ENCODE peak calls at places on chromosomes 16 and 17, in four cellular contexts. C is breast epithelium, B is thoracic aorta, T is neural progenitor cell. X is an unnamed sample.
A peak's percentile ranks its signal among the peaks of the same experiment; 100 is the strongest.

GRCh38 chr16:84498859-84499620 is 5.4 kb downstream of the MEAK7 start:
- DNase-seq in C (no peak), B (no peak), T (no peak), X (no peak)

GRCh38 chr17:50505731-50506130 is 2.5 kb upstream of the MYCBPAP start:
- DNase-seq in C (no peak), B (no peak), T (no peak), X (no peak)

GRCh38 chr17:38797091-38797490 is 2.3 kb downstream of the PIP4K2B start:
- DNase-seq in C (no peak), B (no peak), T (no peak), X (no peak)

GRCh38 chr17:2071421-2072281 is 16.7 kb downstream of the HIC1 start:
- DNase-seq in C (no peak), B (no peak), T (no peak), X (no peak)

GRCh38 chr17:45299311-45299710 is 17.5 kb downstream of the MAP3K14 start:
- DNase-seq in C (no peak), B (no peak), T (peak; percentile 29), X (no peak)

GRCh38 chr16:11359370-11359769 is 14.1 kb downstream of the RMI2 start:
- DNase-seq in C (peak; percentile 82), B (no peak), T (no peak), X (no peak)

GRCh38 chr17:16442141-16442540 is 26.8 kb downstream of the TRPV2 start:
- DNase-seq in C (no peak), B (no peak), T (peak; percentile 23), X (no peak)

GRCh38 chr17:57670769-57671545 is 74.1 kb downstream of the CCDC182 start:
- DNase-seq in C (no peak), B (no peak), T (no peak), X (peak; percentile 78)

GRCh38 chr16:86157616-86158247 is 258.8 kb downstream of the IRF8 start:
- DNase-seq in C (no peak), B (no peak), T (no peak), X (no peak)

GRCh38 chr17:81706232-81706611 is 3.1 kb downstream of the MRPL12 start:
- DNase-seq in C (no peak), B (no peak), T (no peak), X (no peak)

GRCh38 chr16:53433930-53434435 is 288 bp upstream of the RBL2 start:
- DNase-seq in C (no peak), B (no peak), T (no peak), X (no peak)

GRCh38 chr16:2233872-2234812 is 2.1 kb upstream of the DNASE1L2 start:
- DNase-seq in C (no peak), B (no peak), T (no peak), X (no peak)

GRCh38 chr16:85327731-85328664 is 215.7 kb upstream of the CIBAR2 start:
- DNase-seq in C (no peak), B (no peak), T (peak; percentile 96), X (no peak)

GRCh38 chr17:2250140-2251095 is 53.2 kb downstream of the SMG6 start:
- DNase-seq in C (no peak), B (no peak), T (no peak), X (no peak)

GRCh38 chr17:59890720-59891119 is 2.0 kb downstream of the TUBD1 start:
- DNase-seq in C (no peak), B (no peak), T (no peak), X (no peak)

GRCh38 chr16:12975766-12976165 is 74.4 kb downstream of the SHISA9 start:
- DNase-seq in C (no peak), B (no peak), T (no peak), X (no peak)

GRCh38 chr17:48997103-48997826 is at the start of gene IGF2BP1:
- DNase-seq in C (no peak), B (no peak), T (peak; percentile 93), X (no peak)

DNA sequence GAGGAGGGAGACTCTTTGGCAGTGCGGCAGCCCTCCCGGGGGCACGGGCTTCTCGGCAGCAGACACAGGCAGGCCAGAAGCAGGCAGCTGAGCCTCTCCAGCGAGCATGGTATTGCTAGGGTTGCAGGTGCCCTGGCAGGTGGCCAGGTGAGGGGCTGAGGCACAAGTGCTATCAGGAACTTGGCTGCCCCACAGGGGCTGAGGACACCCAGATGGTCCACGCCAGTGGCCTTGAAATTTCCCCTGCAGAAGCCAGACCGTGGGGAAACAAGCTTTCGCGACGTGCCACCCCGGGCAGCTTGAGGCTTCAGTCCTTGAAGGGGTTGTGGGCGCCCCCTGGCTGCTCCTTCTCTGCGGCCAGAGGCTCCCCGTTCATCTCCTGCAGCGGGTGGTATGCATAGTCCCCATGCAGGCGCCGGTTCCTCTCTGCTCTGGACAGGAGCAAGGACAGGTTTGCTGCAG is 8.5 kb downstream of the NAGPA start:
- DNase-seq in C (no peak), B (no peak), T (peak; percentile 86), X (no peak)
- TF ChIP-seq CTCF in C (no peak), B (no peak), T (peak; percentile 69), X (no peak)

DNA sequence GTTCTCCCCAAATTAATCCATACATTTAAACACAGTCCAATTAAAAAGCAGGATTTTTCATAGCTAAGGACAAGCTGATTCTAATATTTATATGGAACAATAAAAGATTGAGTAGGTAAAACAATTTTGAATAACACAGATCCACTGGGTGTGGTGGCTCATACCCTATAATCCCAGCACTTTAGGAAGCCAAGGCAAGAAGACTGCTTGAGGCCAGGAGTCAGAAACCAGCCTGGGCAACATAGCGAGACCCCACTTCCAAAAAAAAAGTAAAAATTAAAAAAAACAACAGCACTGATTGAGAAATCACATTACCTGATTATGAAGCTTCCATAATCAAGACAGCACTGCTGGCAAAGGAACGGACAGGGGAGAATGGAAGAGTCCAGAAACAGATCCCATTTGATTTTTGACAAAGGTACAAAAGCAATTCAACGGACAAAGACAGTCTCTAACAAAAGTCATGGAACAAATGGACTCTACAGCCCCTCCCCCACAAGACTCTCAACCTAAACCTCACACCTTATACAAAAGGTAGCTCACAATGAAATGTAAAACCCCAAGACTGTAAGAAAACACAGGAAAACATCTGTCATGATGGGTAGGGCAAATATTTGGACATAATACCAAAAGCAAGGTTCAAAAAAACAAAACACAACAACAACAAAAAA is 17.9 kb downstream of the USP7 start:
- DNase-seq in C (no peak), B (no peak), T (no peak), X (no peak)
- H3K27ac ChIP-seq in C (no peak overlapping the region), B (no peak overlapping the region), T (no peak overlapping the region), X (no peak overlapping the region)

GRCh38 chr17:75524971-75525805 is at the start of gene LLGL2:
- DNase-seq in C (peak; percentile 79), B (no peak), T (peak; percentile 95), X (no peak)
- TF ChIP-seq CTCF in C (no peak), B (peak; percentile 34), T (peak; percentile 47), X (no peak)

GRCh38 chr16:25416002-25416401 is 158.4 kb upstream of the ZKSCAN2 start:
- DNase-seq in C (no peak), B (no peak), T (no peak), X (no peak)
- H3K27ac ChIP-seq in C (no peak overlapping the region), B (no peak overlapping the region), T (no peak overlapping the region), X (no peak overlapping the region)

DNA sequence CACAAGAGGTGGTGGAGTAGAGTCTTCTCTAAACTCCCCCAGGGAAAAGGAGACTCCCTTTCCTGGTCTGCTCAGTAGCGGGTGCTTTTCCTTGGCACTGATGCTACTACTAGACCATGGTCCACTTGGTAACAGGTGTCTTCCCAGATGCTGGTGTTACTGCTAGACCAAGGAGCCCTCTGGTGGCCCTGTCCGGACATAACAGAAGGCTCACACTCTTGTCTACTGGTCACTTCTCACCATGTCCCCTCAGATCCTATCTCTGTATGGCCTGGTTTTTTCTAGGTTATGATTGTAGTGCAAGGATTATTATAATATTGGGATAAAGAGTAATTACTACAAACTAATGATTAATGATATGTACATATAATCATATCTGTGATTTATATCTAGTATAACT is 49.7 kb upstream of the ARL4D start:
- DNase-seq in C (no peak), B (no peak), T (no peak), X (no peak)
- TF ChIP-seq CTCF in C (no peak), B (no peak), T (no peak), X (no peak)

GRCh38 chr17:77666480-77666879 is 292.0 kb upstream of the TNRC6C start:
- DNase-seq in C (no peak), B (no peak), T (no peak), X (no peak)
- H3K27ac ChIP-seq in C (no peak overlapping the region), B (no peak overlapping the region), T (no peak overlapping the region), X (no peak overlapping the region)

DNA sequence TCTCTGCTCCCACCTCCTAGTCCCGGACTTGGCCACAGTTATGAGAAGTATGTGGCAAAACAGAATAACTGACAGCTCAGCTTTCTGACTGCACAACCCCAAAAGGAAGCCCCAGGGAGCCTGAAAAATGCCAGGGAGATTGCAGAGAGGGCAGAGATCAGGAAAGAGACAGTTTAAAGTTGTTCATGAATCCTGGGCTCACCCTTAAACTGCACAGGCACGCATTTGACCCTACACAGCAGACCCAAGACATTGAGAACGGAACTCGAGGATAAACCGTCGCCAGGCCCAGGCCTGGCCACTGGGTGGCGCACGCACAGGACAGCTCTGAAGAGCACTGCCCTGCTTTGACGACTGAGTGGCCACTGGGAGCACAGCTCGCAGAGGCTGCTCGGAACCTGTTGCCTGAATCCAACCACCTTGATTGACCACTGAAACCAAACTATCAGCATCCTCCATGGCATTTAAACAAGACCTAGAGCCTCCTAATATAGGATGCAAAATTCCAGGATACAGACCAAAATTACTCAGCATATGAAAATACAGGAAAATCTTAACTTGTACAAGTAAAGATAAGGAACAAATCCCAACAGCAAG is 114.0 kb downstream of the C16orf95 start:
- DNase-seq in C (no peak), B (no peak), T (peak; percentile 90), X (no peak)
- TF ChIP-seq CTCF in C (no peak), B (peak; percentile 78), T (peak; percentile 92), X (peak; percentile 30)

GRCh38 chr16:142405-142804 is 3.9 kb upstream of the NPRL3 start:
- DNase-seq in C (no peak), B (no peak), T (no peak), X (no peak)

GRCh38 chr16:140175-140857 is 1.8 kb upstream of the NPRL3 start:
- DNase-seq in C (no peak), B (no peak), T (no peak), X (no peak)

GRCh38 chr16:143456-143855 is 5.0 kb upstream of the NPRL3 start:
- DNase-seq in C (no peak), B (no peak), T (no peak), X (no peak)

GRCh38 chr16:143047-143446 is 4.6 kb upstream of the NPRL3 start:
- DNase-seq in C (no peak), B (no peak), T (no peak), X (no peak)

GRCh38 chr16:138049-138417 is 440 bp downstream of the NPRL3 start:
- DNase-seq in C (no peak), B (no peak), T (peak; percentile 81), X (no peak)
- H3K27ac ChIP-seq in C (peak overlapping the region; percentile 87), B (peak overlapping the region; percentile 49), T (peak overlapping the region; percentile 74), X (peak overlapping the region; percentile 66)